ENCODE peak calls at places on chromosomes 16 and 17, in five cellular contexts. G is ecto neural progenitor cell; V is GM03348; L is CD8-positive, alpha-beta memory T cell; J is PC-3. Y is an unnamed sample.

GRCh38 chr16:76226011-76226410 is 51.2 kb upstream of the CNTNAP4 start:
- DNase-seq in G (no peak), J (peak), L (no peak), V (no peak), Y (no peak)

GRCh38 chr16:1870365-1871082 is 1.4 kb downstream of the MEIOB start:
- DNase-seq in L (no peak), V (peak), G (no peak), J (peak), Y (no peak)

GRCh38 chr16:21276090-21276489 is 2.0 kb downstream of the CRYM start:
- DNase-seq in G (no peak), J (no peak), L (no peak), V (no peak), Y (no peak)

GRCh38 chr17:75614006-75614405 is 19.2 kb upstream of the SMIM5 start:
- DNase-seq in J (no peak), L (no peak), V (no peak), G (peak), Y (no peak)

GRCh38 chr17:72121164-72122001 is 563 bp downstream of the SOX9 start:
- DNase-seq in L (no peak), G (peak), V (peak), J (peak), Y (no peak)

GRCh38 chr16:28126684-28127620 is 63.4 kb upstream of the GSG1L start:
- DNase-seq in J (no peak), G (no peak), L (no peak), V (no peak), Y (no peak)

GRCh38 chr17:17859909-17860760 is 23.3 kb upstream of the SREBF1 start:
- DNase-seq in J (peak), L (peak), V (peak), G (peak), Y (no peak)

GRCh38 chr17:1764274-1764673 is 2.4 kb downstream of the SERPINF1 start:
- DNase-seq in V (peak), L (peak), J (no peak), G (no peak), Y (no peak)

GRCh38 chr17:57970706-57971105 is 15.5 kb upstream of the CUEDC1 start:
- DNase-seq in G (peak), L (no peak), J (no peak), V (peak), Y (no peak)

GRCh38 chr17:81516439-81516838 is 3.8 kb upstream of the ACTG1 start:
- DNase-seq in V (no peak), L (no peak), G (peak), J (no peak), Y (no peak)

GRCh38 chr17:45200701-45201100 is 21.0 kb upstream of the FMNL1 start:
- DNase-seq in G (no peak), L (no peak), V (no peak), J (no peak), Y (no peak)

GRCh38 chr17:29390856-29391631 is 881 bp downstream of the TAOK1 start:
- DNase-seq in V (peak), G (no peak), J (no peak), L (no peak), Y (no peak)

GRCh38 chr16:56357291-56357764 is 68.0 kb downstream of the AMFR start:
- DNase-seq in G (peak), V (peak), L (no peak), J (peak), Y (no peak)

GRCh38 chr17:57984936-57985674 is 2.9 kb downstream of the VEZF1 start:
- DNase-seq in V (no peak), J (no peak), L (no peak), G (no peak), Y (no peak)

GRCh38 chr17:56973520-56973919 is 4.4 kb upstream of the SCPEP1 start:
- DNase-seq in L (no peak), J (peak), G (peak), V (no peak), Y (no peak)

Y was measured in vagina.